ENCODE peak calls at places on chromosome 20, in eight cellular contexts. L is HFF-Myc, A is adrenal gland, Y is cardiac fibroblast, T is astrocyte, S is mucosa of descending colon, F is lower lobe of right lung, V is brain microvascular endothelial cell. B is an unnamed sample.

GRCh38 chr20:36126836-36127529 is 27.6 kb upstream of the EPB41L1 start:
- DNase-seq in L (no peak), A (no peak), Y (no peak), T (no peak), S (no peak), F (no peak), V (no peak), B (no peak)

GRCh38 chr20:38073307-38074010 is 39.9 kb downstream of the RPRD1B start:
- DNase-seq in L (peak), A (peak), Y (peak), T (peak), S (no peak), F (no peak), V (peak), B (no peak)

GRCh38 chr20:46057856-46058655 is 29.0 kb downstream of the SLC12A5 start:
- DNase-seq in L (no peak), A (peak), Y (peak), T (peak), S (peak), F (peak), V (peak), B (peak)

GRCh38 chr20:49320460-49320859 is 42.6 kb upstream of the ZNFX1 start:
- DNase-seq in L (no peak), A (no peak), Y (peak), T (peak), S (no peak), F (no peak), V (peak), B (no peak)

GRCh38 chr20:60993647-60994046 is 258.4 kb upstream of the CDH4 start:
- DNase-seq in L (no peak), A (no peak), Y (no peak), T (no peak), S (no peak), F (no peak), V (no peak), B (no peak)

GRCh38 chr20:49297605-49298530 is 20.0 kb upstream of the ZNFX1 start:
- DNase-seq in L (no peak), A (peak), Y (no peak), T (no peak), S (no peak), F (peak), V (no peak), B (no peak)

GRCh38 chr20:25320035-25320800 is 70.4 kb downstream of the ABHD12 start:
- DNase-seq in L (no peak), A (no peak), Y (no peak), T (no peak), S (peak), F (no peak), V (no peak), B (peak)

GRCh38 chr20:49346682-49347081 is 68.8 kb upstream of the ZNFX1 start:
- DNase-seq in L (no peak), A (no peak), Y (no peak), T (no peak), S (no peak), F (no peak), V (peak), B (no peak)

GRCh38 chr20:36251426-36251825 is 15.1 kb downstream of the AAR2 start:
- DNase-seq in L (no peak), A (no peak), Y (no peak), T (no peak), S (no peak), F (no peak), V (no peak), B (no peak)

GRCh38 chr20:12570371-12570770 is 438.4 kb upstream of the SPTLC3 start:
- DNase-seq in L (no peak), A (no peak), Y (no peak), T (no peak), S (no peak), F (no peak), V (peak), B (no peak)

GRCh38 chr20:16821211-16822089 is 73.3 kb downstream of the OTOR start:
- DNase-seq in L (peak), A (peak), Y (peak), T (peak), S (no peak), F (peak), V (peak), B (no peak)

GRCh38 chr20:21270806-21271205 is 32.3 kb upstream of the XRN2 start:
- DNase-seq in L (no peak), A (no peak), Y (no peak), T (no peak), S (no peak), F (no peak), V (no peak), B (no peak)

GRCh38 chr20:48295445-48295903 is 510.2 kb upstream of the SULF2 start:
- DNase-seq in L (peak), A (peak), Y (peak), T (peak), S (no peak), F (no peak), V (peak), B (no peak)

GRCh38 chr20:45958593-45958992 is 13.4 kb downstream of the ZNF335 start:
- DNase-seq in L (no peak), A (peak), Y (no peak), T (no peak), S (no peak), F (no peak), V (no peak), B (peak)

GRCh38 chr20:34970193-34971037 is 14.7 kb downstream of the MYH7B start:
- DNase-seq in L (no peak), A (no peak), Y (no peak), T (no peak), S (no peak), F (no peak), V (no peak), B (no peak)

GRCh38 chr20:46978871-46979536 is 84.4 kb downstream of the EYA2 start:
- DNase-seq in L (no peak), A (no peak), Y (peak), T (no peak), S (no peak), F (no peak), V (no peak), B (no peak)

GRCh38 chr20:55069951-55070350 is 594.6 kb downstream of the DOK5 start:
- DNase-seq in L (no peak), A (no peak), Y (no peak), T (no peak), S (no peak), F (no peak), V (no peak), B (no peak)

GRCh38 chr20:60104980-60105379 is 146.8 kb downstream of the CDH26 start:
- DNase-seq in L (no peak), A (no peak), Y (no peak), T (no peak), S (no peak), F (no peak), V (no peak), B (no peak)

GRCh38 chr20:9627219-9627618 is 112.8 kb downstream of the LAMP5 start:
- DNase-seq in L (no peak), A (no peak), Y (no peak), T (no peak), S (no peak), F (no peak), V (no peak), B (no peak)

GRCh38 chr20:35641743-35642142 is 23.0 kb downstream of the CPNE1 start:
- DNase-seq in L (no peak), A (peak), Y (no peak), T (no peak), S (no peak), F (no peak), V (no peak), B (no peak)

GRCh38 chr20:49559411-49560081 is 8.4 kb downstream of the PTGIS start:
- DNase-seq in L (no peak), A (no peak), Y (peak), T (peak), S (no peak), F (no peak), V (no peak), B (no peak)

GRCh38 chr20:47150403-47151152 is 205.9 kb downstream of the ZMYND8 start:
- DNase-seq in L (peak), A (peak), Y (peak), T (peak), S (no peak), F (peak), V (peak), B (peak)

GRCh38 chr20:13174402-13174801 is 46.7 kb upstream of the ISM1 start:
- DNase-seq in L (no peak), A (no peak), Y (no peak), T (no peak), S (no peak), F (no peak), V (no peak), B (no peak)

GRCh38 chr20:36311854-36312723 is 6.0 kb downstream of the DLGAP4 start:
- DNase-seq in L (no peak), A (no peak), Y (no peak), T (no peak), S (no peak), F (no peak), V (no peak), B (peak)

GRCh38 chr20:30816182-30816645 is 441.2 kb upstream of the DEFB115 start:
- DNase-seq in L (no peak), A (no peak), Y (peak), T (no peak), S (peak), F (peak), V (no peak), B (no peak)
- H3K4me3 ChIP-seq in L (peak), A (no peak), Y (no peak), T (no peak), S (no peak), F (no peak), V (no peak), B (no peak)

GRCh38 chr20:768426-768978 is at the start of gene SLC52A3:
- DNase-seq in L (no peak), A (no peak), Y (no peak), T (no peak), S (peak), F (peak), V (no peak), B (peak)
- H3K4me3 ChIP-seq in L (no peak), A (no peak), Y (no peak), T (no peak), S (no peak), F (peak), V (no peak), B (peak)

GRCh38 chr20:51220293-51220706 is 197.4 kb upstream of the KCNG1 start:
- DNase-seq in L (no peak), A (no peak), Y (peak), T (no peak), S (peak), F (peak), V (no peak), B (peak)

GRCh38 chr20:51219544-51219943 is 196.6 kb upstream of the KCNG1 start:
- DNase-seq in L (no peak), A (no peak), Y (no peak), T (no peak), S (no peak), F (no peak), V (no peak), B (no peak)

GRCh38 chr20:51223163-51223562 is 200.3 kb upstream of the KCNG1 start:
- DNase-seq in L (no peak), A (no peak), Y (no peak), T (no peak), S (no peak), F (no peak), V (no peak), B (no peak)

GRCh38 chr20:51221103-51221502 is 198.2 kb upstream of the KCNG1 start:
- DNase-seq in L (no peak), A (no peak), Y (no peak), T (no peak), S (no peak), F (no peak), V (no peak), B (no peak)

GRCh38 chr20:51221791-51222408 is 199.0 kb upstream of the KCNG1 start:
- DNase-seq in L (no peak), A (no peak), Y (peak), T (no peak), S (peak), F (no peak), V (no peak), B (no peak)
- H3K4me3 ChIP-seq in L (no peak), A (no peak), Y (no peak), T (no peak), S (no peak), F (no peak), V (no peak), B (no peak)

GRCh38 chr20:33666293-33667244 is at the start of gene ACTL10:
- DNase-seq in L (peak), A (peak), Y (peak), T (peak), S (peak), F (peak), V (peak), B (peak)
- H3K4me3 ChIP-seq in L (peak), A (no peak), Y (peak), T (peak), S (peak), F (peak), V (peak), B (peak)

GRCh38 chr20:62063981-62064787 is 1.5 kb downstream of the TAF4 start:
- DNase-seq in L (no peak), A (peak), Y (no peak), T (no peak), S (peak), F (peak), V (no peak), B (peak)
- H3K4me3 ChIP-seq in L (peak), A (no peak), Y (peak), T (peak), S (peak), F (peak), V (peak), B (peak)

GRCh38 chr20:44070139-44070900 is 116.7 kb downstream of the JPH2 start:
- DNase-seq in L (no peak), A (no peak), Y (no peak), T (no peak), S (no peak), F (no peak), V (no peak), B (peak)
- H3K4me3 ChIP-seq in L (no peak), A (no peak), Y (no peak), T (no peak), S (no peak), F (no peak), V (no peak), B (no peak)

DNA sequence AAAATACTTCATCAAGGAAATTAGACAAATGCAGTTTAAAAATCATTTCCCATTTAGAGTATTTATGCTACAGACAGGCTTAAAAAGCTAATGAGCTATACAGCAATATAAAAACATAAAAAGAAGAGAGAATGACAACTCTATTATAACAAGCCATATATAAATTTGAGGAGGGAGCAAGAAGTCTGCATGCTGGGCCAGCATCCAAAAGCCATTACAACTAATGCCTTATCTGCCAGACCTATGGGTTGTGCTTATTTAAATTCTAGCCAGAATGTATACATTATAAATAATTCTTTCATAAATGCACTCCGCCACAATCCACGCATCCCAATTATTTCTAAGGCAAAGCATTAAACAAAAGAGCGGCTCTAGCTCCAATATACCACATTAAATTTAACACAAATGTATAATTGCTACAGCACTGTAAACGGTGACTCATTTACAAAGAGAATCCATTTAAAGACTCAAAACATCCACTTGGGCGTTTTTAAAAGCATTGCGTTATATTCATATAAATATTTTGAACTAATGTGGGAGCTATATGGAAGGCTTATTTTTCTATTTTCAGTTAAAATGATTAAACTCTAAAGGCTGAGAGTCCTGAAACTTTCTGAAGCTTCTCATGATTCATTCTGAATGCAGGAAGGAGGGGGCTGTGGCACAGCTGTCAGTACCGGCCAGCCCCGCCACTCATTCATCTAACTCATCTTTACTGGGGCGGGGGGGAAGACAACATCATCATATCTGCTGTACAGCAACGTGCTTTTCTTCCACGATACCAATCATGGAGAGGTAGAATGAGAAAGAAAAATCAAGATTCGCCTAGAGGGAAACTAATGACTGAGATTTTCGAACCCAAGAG is 37.7 kb upstream of the RAB22A start:
- DNase-seq in L (no peak), A (no peak), Y (no peak), T (no peak), S (no peak), F (no peak), V (peak), B (no peak)
- H3K4me3 ChIP-seq in L (no peak), A (no peak), Y (no peak), T (no peak), S (no peak), F (no peak), V (no peak), B (no peak)

GRCh38 chr20:62253398-62253797 is 15.1 kb downstream of the OSBPL2 start:
- DNase-seq in L (no peak), A (no peak), Y (no peak), T (no peak), S (no peak), F (no peak), V (no peak), B (no peak)

GRCh38 chr20:62254021-62254724 is 15.9 kb downstream of the OSBPL2 start:
- DNase-seq in L (no peak), A (no peak), Y (no peak), T (no peak), S (no peak), F (no peak), V (no peak), B (no peak)

GRCh38 chr20:62255976-62256375 is 17.7 kb downstream of the OSBPL2 start:
- DNase-seq in L (no peak), A (no peak), Y (no peak), T (no peak), S (no peak), F (no peak), V (no peak), B (no peak)

GRCh38 chr20:62248890-62249560 is 10.7 kb downstream of the OSBPL2 start:
- DNase-seq in L (no peak), A (no peak), Y (no peak), T (no peak), S (no peak), F (no peak), V (no peak), B (no peak)

DNA sequence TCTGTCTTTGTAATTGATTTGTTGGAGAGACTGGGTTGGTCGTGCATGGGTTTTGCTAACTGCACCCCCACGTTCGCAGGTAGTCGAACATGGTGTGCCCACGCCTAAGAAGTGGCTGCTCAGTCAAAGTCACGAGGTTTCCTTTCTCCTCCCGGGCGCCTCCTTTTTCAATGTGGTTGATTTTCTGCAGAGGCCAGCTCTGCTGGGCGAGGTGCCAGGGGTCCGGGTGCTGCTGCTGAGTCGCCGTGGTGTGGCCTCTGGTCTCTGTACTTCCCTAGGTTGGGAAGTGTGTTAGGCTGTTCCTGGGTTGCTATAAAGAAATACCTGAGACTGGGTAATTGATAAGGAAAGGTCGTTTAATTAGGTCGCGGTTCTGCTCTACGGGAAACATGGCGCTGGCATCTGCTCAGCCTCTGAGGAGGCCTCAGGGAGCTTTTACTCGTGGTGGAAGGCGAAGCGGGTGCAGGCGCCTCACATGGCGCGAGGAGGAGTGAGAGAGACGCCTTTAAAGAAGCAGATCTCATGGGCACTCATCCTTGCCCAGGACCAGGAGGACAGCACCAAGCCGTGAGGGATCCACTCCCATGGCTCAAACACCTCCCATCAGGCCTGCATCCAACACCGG is 14.1 kb downstream of the OSBPL2 start:
- DNase-seq in L (no peak), A (no peak), Y (peak), T (no peak), S (no peak), F (no peak), V (no peak), B (no peak)
- H3K4me3 ChIP-seq in L (no peak), A (no peak), Y (no peak), T (no peak), S (no peak), F (no peak), V (no peak), B (no peak)

GRCh38 chr20:4597215-4597614 is 124.5 kb upstream of the PRND start:
- DNase-seq in L (no peak), A (no peak), Y (no peak), T (no peak), S (no peak), F (no peak), V (no peak), B (no peak)

GRCh38 chr20:4593149-4593525 is 128.6 kb upstream of the PRND start:
- DNase-seq in L (no peak), A (no peak), Y (no peak), T (no peak), S (no peak), F (no peak), V (no peak), B (no peak)

GRCh38 chr20:4591975-4592315 is 129.8 kb upstream of the PRND start:
- DNase-seq in L (no peak), A (no peak), Y (no peak), T (no peak), S (no peak), F (no peak), V (no peak), B (no peak)

DNA sequence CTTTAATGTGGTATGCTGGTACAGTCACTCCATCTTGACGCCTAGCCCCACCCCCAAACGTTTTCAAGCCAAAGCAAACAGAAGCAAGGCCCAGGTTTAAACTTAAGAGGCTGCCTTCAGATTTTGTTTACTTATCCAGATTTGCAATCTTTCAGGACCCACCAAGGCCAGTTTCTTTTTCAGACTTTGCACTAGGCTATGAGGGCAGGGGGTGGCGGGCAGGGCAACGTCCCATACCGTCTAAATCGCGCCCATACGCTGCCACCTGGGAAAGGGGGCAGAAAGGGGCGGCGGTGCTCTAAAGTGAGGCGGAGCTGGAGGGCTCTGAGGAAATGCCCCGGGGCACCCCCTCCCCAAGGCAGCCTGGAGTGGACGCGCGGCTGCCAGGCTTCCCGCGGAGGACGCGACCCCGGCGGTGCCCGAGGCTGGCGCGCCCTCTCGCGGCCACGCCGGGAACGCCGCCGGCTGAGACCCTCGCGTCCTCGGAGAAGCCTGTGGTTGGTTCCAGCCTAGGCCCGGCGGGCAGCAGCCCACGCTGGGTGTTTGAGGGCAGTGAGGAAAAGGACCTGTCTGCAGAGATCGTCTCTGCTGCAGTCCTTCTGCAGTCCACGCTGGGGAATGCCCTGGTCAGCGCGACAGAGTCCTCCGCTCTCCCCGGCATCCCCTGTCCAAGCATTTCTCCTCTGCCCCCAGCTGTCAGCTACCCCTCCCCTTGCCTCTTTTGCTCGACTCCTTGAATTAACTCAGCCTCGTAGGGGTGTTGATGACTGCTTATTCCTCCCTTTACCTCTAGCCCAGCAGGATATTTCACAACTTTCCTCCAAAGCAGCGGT is 129.2 kb upstream of the PRND start:
- DNase-seq in L (no peak), A (peak), Y (peak), T (no peak), S (no peak), F (peak), V (no peak), B (peak)
- H3K4me3 ChIP-seq in L (peak), A (no peak), Y (peak), T (peak), S (no peak), F (peak), V (peak), B (peak)